ENCODE peak calls at places on chromosomes 11 and 22, in four cellular contexts. Z is K562, T is A549, R is endothelial cell of umbilical vein. W is an unnamed sample.

GRCh38 chr11:2525166-2525861 is 80.5 kb downstream of the KCNQ1 start:
- DNase-seq in Z (no peak), R (no peak), T (no peak), W (no peak)

GRCh38 chr22:49300241-49300640 is 527.4 kb downstream of the BRD1 start:
- DNase-seq in T (no peak), Z (no peak), R (no peak), W (no peak)

GRCh38 chr11:65563606-65564005 is 5.4 kb upstream of the LTBP3 start:
- DNase-seq in Z (no peak), T (no peak), R (no peak), W (no peak)

GRCh38 chr22:32378703-32379272 is 21.1 kb downstream of the RFPL3 start:
- DNase-seq in R (peak), Z (peak), T (peak), W (peak)

GRCh38 chr11:37505406-37505805 is 907.4 kb upstream of the RAG2 start:
- DNase-seq in Z (no peak), T (no peak), R (no peak), W (no peak)

GRCh38 chr22:25069758-25070461 is 117.4 kb downstream of the KIAA1671 start:
- DNase-seq in R (peak), T (no peak), Z (no peak), W (no peak)

GRCh38 chr11:128772814-128773213 is 78.9 kb downstream of the FLI1 start:
- DNase-seq in Z (no peak), T (no peak), R (peak), W (no peak)

GRCh38 chr11:22778642-22779041 is 51.0 kb downstream of the SVIP start:
- DNase-seq in T (no peak), Z (no peak), R (no peak), W (peak)

GRCh38 chr22:36145881-36146280 is 14.7 kb downstream of the APOL3 start:
- DNase-seq in T (no peak), Z (no peak), R (no peak), W (no peak)

GRCh38 chr11:69007978-69008381 is 5.1 kb downstream of the MRGPRF start:
- DNase-seq in R (no peak), Z (no peak), T (no peak), W (no peak)

GRCh38 chr22:20491346-20491745 is 4.2 kb downstream of the KLHL22 start:
- DNase-seq in R (no peak), T (no peak), Z (no peak), W (no peak)

GRCh38 chr22:37968452-37969251 is 15.2 kb downstream of the POLR2F start:
- DNase-seq in T (no peak), Z (no peak), R (no peak), W (no peak)

GRCh38 chr22:49013707-49014106 is 814.0 kb downstream of the BRD1 start:
- DNase-seq in T (no peak), Z (no peak), R (no peak), W (no peak)

GRCh38 chr22:37242395-37242918 is 1.6 kb downstream of the RAC2 start:
- DNase-seq in T (no peak), R (peak), Z (peak), W (peak)

GRCh38 chr11:2577071-2578005 is 122.5 kb downstream of the KCNQ1OT1 start:
- DNase-seq in Z (no peak), T (no peak), R (no peak), W (no peak)

DNA sequence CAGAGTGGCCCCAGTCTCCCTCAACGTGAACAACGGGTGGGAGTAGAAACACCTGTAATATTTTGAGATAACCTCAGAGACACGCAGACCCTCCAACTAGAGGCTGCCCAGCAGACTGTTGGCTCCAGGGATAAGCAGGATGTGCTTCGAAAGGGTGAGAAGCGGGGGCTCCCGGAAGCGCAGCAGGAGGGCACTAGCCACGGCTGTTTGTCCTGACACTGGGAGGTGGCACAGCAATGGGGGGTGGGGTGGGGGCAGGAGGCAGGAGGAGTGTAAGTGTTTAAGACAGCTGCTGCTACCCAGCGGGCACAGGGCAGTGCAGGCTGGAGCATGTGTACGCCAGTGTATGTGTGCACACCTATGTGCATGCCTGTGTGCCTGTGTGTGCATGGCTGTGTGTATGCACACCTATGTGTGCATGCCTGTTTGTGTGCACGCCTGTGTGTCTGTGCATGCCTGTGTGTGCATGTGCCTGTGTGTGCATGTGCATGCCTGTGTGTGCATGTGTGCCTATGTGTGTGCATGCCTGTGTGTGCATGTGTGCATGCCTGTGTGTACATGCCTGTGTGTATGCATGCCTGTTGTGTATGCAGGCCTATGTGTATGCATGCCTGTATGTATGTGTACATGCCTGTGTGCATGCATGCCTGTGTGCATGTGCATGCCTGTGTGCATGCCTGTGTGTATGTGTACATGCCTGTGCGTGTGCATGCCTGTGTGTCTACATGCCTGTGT is 154.7 kb downstream of the SHANK2 start:
- DNase-seq in Z (no peak), T (no peak), R (no peak), W (no peak)
- TF ChIP-seq MYC in Z (no peak), T (no peak), R (no peak), W (no peak)

GRCh38 chr11:67506426-67507032 is 1.4 kb upstream of the PITPNM1 start:
- DNase-seq in R (no peak), Z (no peak), T (no peak), W (peak)
- TF ChIP-seq CTCF in R (no peak), Z (no peak), T (no peak), W (no peak)

GRCh38 chr11:14230407-14230806 is 128.6 kb downstream of the RRAS2 start:
- DNase-seq in R (no peak), T (no peak), Z (no peak), W (no peak)
- H3K4me3 ChIP-seq in R (no peak), T (no peak), Z (no peak), W (no peak)

GRCh38 chr11:74504100-74504691 is 10.7 kb upstream of the LIPT2 start:
- DNase-seq in R (no peak), Z (no peak), T (no peak), W (peak)
- TF ChIP-seq MYC in R (no peak), Z (no peak), T (no peak), W (no peak)

DNA sequence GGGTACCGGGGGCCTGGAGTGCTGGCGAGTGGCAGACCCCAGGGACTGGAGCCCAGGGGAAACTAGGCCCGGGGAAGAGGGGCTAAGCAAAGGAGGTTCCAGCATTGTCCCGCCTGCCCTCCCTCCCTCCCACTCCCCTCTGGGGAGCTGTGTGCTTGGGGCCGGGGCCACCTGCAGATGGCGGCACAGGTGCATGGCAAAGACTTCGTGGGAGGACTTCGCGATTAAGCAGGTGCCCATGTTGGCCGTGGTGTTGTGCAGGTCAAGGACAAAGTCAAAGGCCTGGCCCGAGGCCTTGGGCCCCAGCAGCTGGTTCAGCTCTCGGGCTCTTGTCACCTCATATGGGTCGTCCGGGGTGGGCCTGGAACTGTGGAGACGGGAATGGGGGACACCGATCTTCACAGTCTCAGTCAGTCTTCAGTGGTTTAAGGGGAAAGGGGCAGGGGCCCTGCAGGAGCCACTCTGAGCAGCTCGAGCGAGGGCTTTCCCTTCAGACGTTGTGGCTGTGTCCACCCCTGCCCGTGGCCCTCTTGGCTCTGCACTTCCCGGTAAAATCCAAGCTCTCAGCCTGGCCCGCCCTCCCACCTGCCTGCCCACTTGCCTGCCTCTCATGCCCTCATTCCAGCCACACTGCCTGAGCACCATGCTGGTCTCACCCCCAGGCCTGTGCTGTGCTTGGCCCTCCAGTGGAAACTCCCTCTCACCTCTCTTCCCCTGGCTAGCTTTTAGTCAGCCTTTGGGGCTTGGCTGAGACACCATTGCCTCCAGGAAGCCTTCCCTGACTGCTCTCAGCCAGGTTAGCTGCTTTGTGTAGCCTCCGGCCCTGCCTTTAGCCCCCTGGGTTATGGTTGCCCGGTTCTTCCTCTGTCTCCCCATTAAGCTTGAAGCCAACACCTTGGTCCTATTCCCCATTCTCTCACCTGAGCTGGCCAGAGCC is 4.7 kb downstream of the ACY3 start:
- DNase-seq in R (no peak), Z (no peak), T (no peak), W (peak)
- TF ChIP-seq CTCF in R (no peak), Z (peak), T (no peak), W (no peak)

GRCh38 chr11:130159139-130159538 is 443 bp upstream of the ST14 start:
- DNase-seq in Z (no peak), T (no peak), R (no peak), W (no peak)
- H3K4me3 ChIP-seq in Z (no peak), T (no peak), R (no peak), W (no peak)

DNA sequence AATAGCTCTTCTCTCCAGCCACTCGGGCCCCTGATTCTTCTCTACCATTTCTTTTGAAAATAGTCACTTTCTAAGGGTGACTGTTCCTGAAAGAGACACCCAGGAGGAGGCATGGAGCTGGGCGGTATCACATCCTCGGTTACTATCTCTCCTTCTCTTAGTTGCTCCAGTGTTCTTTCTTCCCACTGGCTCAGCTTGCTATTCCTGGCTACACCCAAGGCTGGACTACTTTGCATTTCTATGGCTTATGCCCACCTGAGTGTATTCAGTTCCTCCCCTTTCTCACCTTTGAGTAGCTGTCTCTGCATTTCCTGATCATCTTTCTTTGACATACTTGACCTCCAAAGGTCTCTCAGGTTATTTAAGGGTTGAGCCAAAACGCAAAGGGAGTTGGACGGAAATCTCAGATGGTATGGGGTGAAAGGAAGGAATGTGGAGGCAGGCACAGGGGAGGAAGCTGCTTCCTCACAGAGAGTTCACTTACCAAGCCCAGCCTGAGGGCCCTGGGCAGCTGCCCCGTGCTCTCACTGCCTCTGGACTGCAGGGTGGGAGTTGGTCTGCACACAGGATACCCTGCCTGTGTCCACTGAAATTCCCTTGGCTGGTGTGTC is 155.7 kb downstream of the SNX19 start:
- DNase-seq in T (no peak), R (no peak), Z (no peak), W (no peak)
- TF ChIP-seq MYC in T (no peak), R (no peak), Z (no peak), W (no peak)

GRCh38 chr22:27603823-27604190 is 197.7 kb downstream of the MN1 start:
- DNase-seq in Z (no peak), T (no peak), R (peak), W (no peak)
- TF ChIP-seq CTCF in Z (no peak), T (no peak), R (peak), W (no peak)

DNA sequence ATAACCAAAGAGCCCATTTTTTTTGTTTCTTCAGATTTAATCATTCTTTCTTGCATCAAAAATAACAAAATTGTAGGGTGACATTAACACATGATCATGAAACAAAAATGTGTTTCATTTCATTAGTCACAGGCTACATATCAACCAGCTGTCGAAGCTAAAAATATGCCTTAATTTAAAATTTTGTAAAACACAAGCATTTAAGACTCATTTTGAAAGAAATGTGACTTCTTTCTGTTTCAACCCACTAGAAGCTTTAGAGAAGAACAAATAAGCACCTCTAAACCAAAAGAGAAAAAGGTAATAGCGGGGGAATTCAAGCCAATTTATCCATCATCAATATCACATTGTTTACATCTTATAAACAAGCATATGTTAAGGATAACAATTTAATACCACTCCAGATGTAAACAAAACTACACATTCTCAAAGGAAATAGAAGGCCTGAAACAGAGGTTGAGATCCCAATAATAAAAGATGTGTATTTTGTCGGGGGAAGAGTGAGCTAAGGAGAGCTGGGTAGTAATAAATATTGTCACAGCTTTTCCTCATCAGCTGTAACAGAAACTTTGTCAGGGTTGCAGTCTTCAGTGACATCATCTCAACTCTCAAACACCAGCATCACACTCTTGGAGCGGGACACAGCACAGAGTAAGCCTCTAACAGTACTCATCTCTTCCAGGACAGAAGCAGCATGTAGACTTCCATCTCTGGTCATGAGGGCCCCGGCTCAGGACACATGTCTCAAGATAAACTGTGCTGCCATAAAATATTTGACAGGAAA is 42.0 kb downstream of the ALG9 start:
- DNase-seq in R (no peak), Z (no peak), T (no peak), W (no peak)
- H3K4me3 ChIP-seq in R (no peak), Z (no peak), T (no peak), W (no peak)

GRCh38 chr11:79184285-79184684 is 256.5 kb downstream of the TENM4 start:
- DNase-seq in Z (no peak), R (no peak), T (no peak), W (no peak)
- TF ChIP-seq MYC in Z (no peak), R (no peak), T (no peak), W (no peak)